ENCODE peak calls at places on chromosomes 11 and 22, in four cellular contexts. X is amniotic epithelial cell, Q is iris pigment epithelial cell, D is tibial artery. L is an unnamed sample.

GRCh38 chr11:88338223-88338661 is 706 bp upstream of the CTSC start:
- DNase-seq in X (peak; percentile 93), D (peak; percentile 64), Q (peak; percentile 94), L (peak; percentile 89)

GRCh38 chr11:113782134-113782533 is 2.5 kb downstream of the CLDN25 start:
- DNase-seq in X (no peak), Q (no peak), D (no peak), L (no peak)

GRCh38 chr11:74311352-74311926 is at the start of gene P4HA3:
- DNase-seq in X (peak; percentile 68), Q (peak; percentile 58), D (peak; percentile 81), L (peak; percentile 55)

GRCh38 chr11:66915866-66916265 is 42.3 kb downstream of the PC start:
- DNase-seq in D (no peak), X (no peak), Q (peak; percentile 19), L (peak; percentile 85)

GRCh38 chr22:33853200-33854097 is 66.8 kb downstream of the LARGE1 start:
- DNase-seq in D (peak; percentile 81), Q (peak; percentile 27), X (no peak), L (peak; percentile 89)

GRCh38 chr11:102274628-102275027 is 42.7 kb upstream of the BIRC3 start:
- DNase-seq in Q (no peak), X (no peak), D (no peak), L (no peak)

GRCh38 chr11:37689951-37690350 is 1091.9 kb upstream of the RAG2 start:
- DNase-seq in D (no peak), X (peak; percentile 41), Q (peak; percentile 0), L (peak; percentile 10)

GRCh38 chr22:43883719-43884415 is 7.9 kb downstream of the PNPLA5 start:
- DNase-seq in Q (no peak), D (no peak), X (no peak), L (no peak)

GRCh38 chr11:44749160-44749559 is 22.4 kb downstream of the TSPAN18 start:
- DNase-seq in Q (no peak), X (no peak), D (peak; percentile 1), L (no peak)

GRCh38 chr11:47111318-47111804 is 65.3 kb downstream of the ARFGAP2 start:
- DNase-seq in Q (no peak), D (no peak), X (no peak), L (no peak)

GRCh38 chr11:26418391-26418790 is 86.5 kb downstream of the ANO3 start:
- DNase-seq in Q (no peak), D (no peak), X (no peak), L (no peak)

GRCh38 chr11:118659956-118660645 is 19.3 kb downstream of the TREH start:
- DNase-seq in Q (no peak), D (peak; percentile 66), X (no peak), L (no peak)

GRCh38 chr22:38452373-38453064 is 2.5 kb downstream of the KCNJ4 start:
- DNase-seq in Q (no peak), X (no peak), D (peak; percentile 73), L (no peak)

GRCh38 chr11:7532395-7532794 is 18.6 kb downstream of the PPFIBP2 start:
- DNase-seq in X (no peak), D (no peak), Q (no peak), L (no peak)

GRCh38 chr11:125886997-125887372 is 483 bp upstream of the HYLS1 start:
- DNase-seq in X (peak; percentile 42), D (no peak), Q (peak; percentile 10), L (peak; percentile 32)

GRCh38 chr22:29266564-29267461 is 968 bp downstream of the RHBDD3 start:
- DNase-seq in Q (no peak), D (peak; percentile 65), X (no peak), L (peak; percentile 42)

GRCh38 chr11:26297179-26297970 is 34.6 kb upstream of the ANO3 start:
- DNase-seq in X (peak; percentile 91), Q (peak; percentile 85), D (no peak), L (peak; percentile 90)

GRCh38 chr11:86192858-86193257 is 51.7 kb upstream of the EED start:
- DNase-seq in D (no peak), X (no peak), Q (no peak), L (no peak)

GRCh38 chr11:133778161-133778560 is 67.2 kb downstream of the SPATA19 start:
- DNase-seq in D (no peak), X (no peak), Q (no peak), L (no peak)

GRCh38 chr22:26322179-26322905 is 106.7 kb upstream of the ASPHD2 start:
- DNase-seq in Q (peak; percentile 46), X (peak; percentile 6), D (no peak), L (peak; percentile 13)

GRCh38 chr11:1741741-1742140 is 8.7 kb downstream of the IFITM10 start:
- DNase-seq in X (no peak), D (peak; percentile 55), Q (no peak), L (no peak)

GRCh38 chr22:40462195-40462988 is 92.0 kb downstream of the SGSM3 start:
- DNase-seq in D (no peak), Q (no peak), X (no peak), L (no peak)

GRCh38 chr11:11743216-11743615 is 98.6 kb upstream of the USP47 start:
- DNase-seq in Q (no peak), X (no peak), D (no peak), L (no peak)

GRCh38 chr22:22130956-22131355 is 113.6 kb upstream of the VPREB1 start:
- DNase-seq in D (no peak), X (no peak), Q (no peak), L (peak; percentile 16)

GRCh38 chr22:41352058-41352457 is 29.7 kb upstream of the TEF start:
- DNase-seq in D (no peak), X (peak; percentile 41), Q (peak; percentile 53), L (peak; percentile 76)

GRCh38 chr22:47035443-47035881 is 273.0 kb downstream of the TBC1D22A start:
- DNase-seq in Q (no peak), X (peak; percentile 56), D (no peak), L (no peak)

GRCh38 chr22:36456459-36456835 is 25.0 kb downstream of the TXN2 start:
- DNase-seq in X (no peak), D (no peak), Q (no peak), L (no peak)

GRCh38 chr11:80958414-80958813 is 1517.6 kb upstream of the TENM4 start:
- DNase-seq in X (peak; percentile 85), D (no peak), Q (peak; percentile 51), L (peak; percentile 83)

GRCh38 chr22:46030241-46030880 is 53.4 kb upstream of the WNT7B start:
- DNase-seq in D (peak; percentile 57), X (no peak), Q (no peak), L (no peak)

GRCh38 chr11:69887841-69888670 is 68.8 kb upstream of the FGF3 start:
- DNase-seq in Q (no peak), D (no peak), X (no peak), L (no peak)

GRCh38 chr11:68191661-68192579 is 21.2 kb downstream of the KMT5B start:
- DNase-seq in Q (peak; percentile 30), X (peak; percentile 40), D (no peak), L (no peak)

GRCh38 chr11:65662802-65663633 is at the start of gene RELA:
- DNase-seq in X (peak; percentile 85), D (peak; percentile 98), Q (peak; percentile 90), L (peak; percentile 93)

GRCh38 chr22:31045900-31046587 is 35.1 kb upstream of the SMTN start:
- DNase-seq in Q (no peak), X (no peak), D (no peak), L (no peak)

GRCh38 chr11:44634401-44635281 is 69.2 kb downstream of the CD82 start:
- DNase-seq in D (peak; percentile 81), Q (peak; percentile 70), X (peak; percentile 81), L (peak; percentile 55)

GRCh38 chr22:49129736-49130135 is 697.9 kb downstream of the BRD1 start:
- DNase-seq in Q (no peak), D (no peak), X (no peak), L (no peak)

GRCh38 chr22:20638143-20638870 is 130.9 kb downstream of the MED15 start:
- DNase-seq in D (no peak), Q (no peak), X (no peak), L (no peak)

GRCh38 chr22:44583854-44584253 is 85.8 kb upstream of the RTL6 start:
- DNase-seq in Q (no peak), X (no peak), D (peak; percentile 51), L (no peak)

GRCh38 chr11:63212742-63213141 is 30.7 kb downstream of the SLC22A25 start:
- DNase-seq in D (no peak), Q (peak; percentile 1), X (peak; percentile 1), L (peak; percentile 38)

GRCh38 chr11:103935219-103935618 is 101.2 kb upstream of the DDI1 start:
- DNase-seq in X (no peak), Q (no peak), D (no peak), L (no peak)

L was measured in choroid plexus epithelial cell.